ENCODE peak calls at places on chromosomes 12 and 14, in ten cellular contexts. M is CD8-positive, alpha-beta T cell; P is IMR-90; F is breast epithelium; U is hepatocyte; K is naive thymus-derived CD4-positive, alpha-beta T cell; E is ascending aorta; H is esophagus squamous epithelium; L is uterus; T is suprapubic skin. D is an unnamed sample. For H3K36me3, the result is how much of the 10 kb centered on the place peaks cover.

GRCh38 chr14:55721353-55721752 is 141.3 kb downstream of the KTN1 start:
- DNase-seq in P (peak), F (no peak), U (no peak), T (no peak), M (no peak), H (no peak), K (no peak), E (no peak), L (no peak), D (no peak)

GRCh38 chr14:22994762-22995275 is 12.5 kb upstream of the AJUBA start:
- DNase-seq in K (no peak), M (peak), F (peak), E (no peak), U (peak), P (peak), L (no peak), T (no peak), H (no peak), D (no peak)

GRCh38 chr12:115922952-115923564 is 354.4 kb downstream of the MED13L start:
- DNase-seq in T (no peak), K (no peak), U (no peak), P (no peak), F (no peak), H (no peak), E (peak), M (no peak), L (no peak), D (peak)

GRCh38 chr12:111692575-111693210 is 6.8 kb downstream of the ACAD10 start:
- DNase-seq in P (peak), L (no peak), H (no peak), E (no peak), T (no peak), M (no peak), U (no peak), F (no peak), K (no peak), D (no peak)

GRCh38 chr14:60622920-60623263 is 26.4 kb downstream of the SIX1 start:
- DNase-seq in T (no peak), P (peak), H (no peak), E (no peak), F (no peak), M (no peak), U (no peak), L (no peak), K (no peak), D (no peak)

GRCh38 chr12:31465002-31465401 is 125.9 kb downstream of the DENND5B start:
- DNase-seq in U (no peak), K (no peak), P (no peak), M (no peak), T (no peak), E (no peak), H (no peak), F (no peak), L (no peak), D (no peak)

GRCh38 chr12:1644523-1645438 is 15.8 kb downstream of the WNT5B start:
- DNase-seq in L (peak), K (no peak), E (peak), P (peak), U (peak), F (no peak), H (no peak), M (no peak), T (no peak), D (no peak)

GRCh38 chr12:50248883-50249282 is 34.4 kb downstream of the LIMA1 start:
- DNase-seq in M (no peak), P (no peak), F (no peak), L (no peak), K (no peak), E (peak), T (no peak), U (no peak), H (no peak), D (no peak)

GRCh38 chr14:66395300-66395699 is 90.9 kb upstream of the CCDC196 start:
- DNase-seq in U (no peak), T (no peak), K (peak), E (no peak), P (no peak), H (no peak), L (no peak), M (no peak), F (no peak), D (no peak)

GRCh38 chr12:57772429-57773322 is at the start of gene EEF1AKMT3:
- DNase-seq in L (peak), H (no peak), P (peak), M (no peak), F (peak), K (no peak), T (peak), U (peak), E (peak), D (no peak)

GRCh38 chr14:37197421-37198272 is at the start of gene MIPOL1:
- DNase-seq in P (peak), E (peak), K (peak), H (no peak), T (peak), M (no peak), L (peak), U (peak), F (peak), D (peak)

GRCh38 chr14:68417007-68417659 is 375.7 kb downstream of the ZFP36L1 start:
- DNase-seq in F (no peak), M (no peak), L (no peak), P (no peak), K (no peak), T (no peak), U (no peak), E (no peak), H (no peak), D (no peak)

GRCh38 chr12:71865166-71865713 is 25.7 kb downstream of the TBC1D15 start:
- DNase-seq in T (no peak), L (no peak), P (peak), U (no peak), M (no peak), H (no peak), F (no peak), E (no peak), K (no peak), D (no peak)

GRCh38 chr14:77641534-77642341 is 25.3 kb upstream of the SPTLC2 start:
- DNase-seq in L (peak), K (peak), E (peak), T (peak), H (no peak), P (peak), U (no peak), M (peak), F (peak), D (no peak)

GRCh38 chr12:48165089-48166031 is 8.0 kb upstream of the ASB8 start:
- DNase-seq in F (no peak), K (no peak), H (no peak), L (no peak), M (peak), U (peak), T (no peak), E (no peak), P (peak), D (no peak)

GRCh38 chr14:49975286-49975685 is 82.4 kb downstream of the ARF6 start:
- DNase-seq in P (peak), K (no peak), L (no peak), M (no peak), E (no peak), F (no peak), U (peak), H (no peak), T (no peak), D (no peak)

GRCh38 chr12:56157201-56158028 is 744 bp upstream of the MYL6 start:
- DNase-seq in M (peak), L (peak), U (peak), P (peak), F (peak), K (peak), H (no peak), T (peak), E (peak), D (peak)

GRCh38 chr14:39492267-39492666 is 60.0 kb upstream of the FBXO33 start:
- DNase-seq in E (no peak), L (no peak), F (no peak), M (no peak), K (no peak), T (no peak), U (no peak), H (no peak), P (peak), D (no peak)

GRCh38 chr12:117111386-117112267 is 12.4 kb upstream of the TESC start:
- DNase-seq in T (no peak), U (no peak), H (no peak), F (no peak), K (no peak), L (no peak), M (no peak), P (no peak), E (no peak), D (no peak)

GRCh38 chr12:114671664-114672476 is 12.1 kb downstream of the TBX3 start:
- DNase-seq in U (peak), L (peak), E (no peak), H (no peak), P (peak), T (no peak), K (no peak), M (no peak), F (peak), D (no peak)

GRCh38 chr12:54980341-54980740 is 4.2 kb downstream of the TESPA1 start:
- DNase-seq in F (no peak), U (no peak), E (no peak), H (no peak), T (no peak), P (no peak), K (peak), L (no peak), M (peak), D (no peak)

GRCh38 chr12:105741786-105742566 is 396.8 kb downstream of the NUAK1 start:
- DNase-seq in E (peak), M (no peak), T (no peak), K (no peak), U (peak), L (no peak), H (no peak), P (peak), F (no peak), D (no peak)

GRCh38 chr12:38664661-38665269 is 240.6 kb downstream of the CPNE8 start:
- DNase-seq in M (no peak), K (no peak), H (no peak), T (no peak), E (no peak), P (no peak), U (peak), F (no peak), L (no peak), D (no peak)

GRCh38 chr14:83047436-83047835 is 1513.8 kb upstream of the SEL1L start:
- DNase-seq in E (no peak), K (no peak), H (no peak), P (no peak), U (no peak), T (no peak), M (no peak), L (no peak), F (no peak), D (no peak)

GRCh38 chr12:53205747-53206146 is 1.3 kb downstream of the ITGB7 start:
- DNase-seq in E (no peak), H (no peak), L (no peak), K (peak), F (no peak), P (peak), T (peak), M (peak), U (no peak), D (no peak)

GRCh38 chr12:9319842-9320173 is 111.6 kb upstream of the PZP start:
- DNase-seq in M (no peak), E (no peak), F (no peak), L (no peak), T (no peak), K (no peak), H (no peak), U (no peak), P (no peak), D (no peak)

GRCh38 chr14:26204954-26205479 is 392.8 kb downstream of the NOVA1 start:
- DNase-seq in F (no peak), U (peak), E (no peak), K (no peak), H (no peak), T (peak), M (no peak), P (no peak), L (peak), D (no peak)

GRCh38 chr12:130675791-130676190 is 40.3 kb downstream of the RIMBP2 start:
- DNase-seq in T (no peak), U (no peak), K (no peak), P (no peak), L (no peak), F (no peak), M (no peak), E (no peak), H (no peak), D (no peak)

GRCh38 chr12:66837311-66837627 is 158.4 kb upstream of the GRIP1 start:
- DNase-seq in P (no peak), F (no peak), L (no peak), T (no peak), H (no peak), E (no peak), U (no peak), K (no peak), M (no peak), D (no peak)

GRCh38 chr12:54593716-54594115 is 5.3 kb upstream of the PPP1R1A start:
- DNase-seq in T (no peak), L (no peak), U (no peak), K (no peak), P (no peak), E (no peak), F (no peak), M (no peak), H (no peak), D (no peak)

GRCh38 chr14:76926521-76927251 is 100.5 kb downstream of the LRRC74A start:
- DNase-seq in K (peak), M (peak), F (no peak), T (no peak), H (no peak), L (peak), E (peak), U (peak), P (peak), D (no peak)

GRCh38 chr12:2023365-2023764 is 19.1 kb upstream of the DCP1B start:
- DNase-seq in M (no peak), T (no peak), F (no peak), U (peak), L (no peak), K (no peak), P (no peak), E (no peak), H (no peak), D (no peak)

GRCh38 chr12:82057770-82058169 is 298.6 kb upstream of the PPFIA2 start:
- DNase-seq in H (no peak), L (no peak), E (no peak), K (no peak), P (no peak), T (no peak), F (no peak), U (no peak), M (no peak), D (no peak)

DNA sequence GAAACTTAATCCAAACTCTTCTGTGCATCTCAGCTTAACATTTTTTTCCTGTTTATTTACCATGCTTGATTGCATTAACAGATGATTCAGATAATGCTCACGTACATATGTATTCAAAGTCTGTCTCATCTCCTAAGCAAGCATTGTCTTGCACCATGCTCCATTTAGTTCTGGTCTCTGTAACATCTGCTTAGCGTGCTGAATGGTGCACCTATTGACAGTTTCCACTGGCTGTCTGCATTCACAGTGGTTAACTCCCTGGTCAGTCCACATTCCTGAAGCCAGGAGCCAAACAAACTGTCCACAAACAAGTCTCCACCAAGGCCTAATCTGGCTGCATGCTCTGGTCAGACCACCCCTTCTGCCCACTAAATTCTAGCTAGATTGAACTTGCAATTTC is 83.9 kb downstream of the KNTC1 start:
- DNase-seq in H (no peak), F (no peak), M (no peak), U (no peak), L (no peak), T (no peak), P (peak), K (no peak), E (no peak), D (no peak)
- H3K36me3 ChIP-seq in H (half or more), F (under half), M (under half), U (under half), L (under half), T (under half), P (under half), K (under half), E (under half), D (half or more)

GRCh38 chr12:120639771-120640721 is at the start of gene CABP1:
- DNase-seq in H (no peak), P (no peak), F (no peak), E (no peak), T (no peak), L (no peak), K (peak), U (peak), M (peak), D (no peak)

GRCh38 chr12:120642806-120643205 is 2.4 kb downstream of the CABP1 start:
- DNase-seq in U (no peak), F (no peak), H (no peak), E (no peak), L (no peak), T (no peak), P (peak), K (no peak), M (no peak), D (no peak)

GRCh38 chr12:120643574-120643973 is 3.1 kb downstream of the CABP1 start:
- DNase-seq in E (no peak), K (no peak), U (no peak), H (no peak), M (no peak), T (no peak), L (no peak), P (no peak), F (no peak), D (no peak)

GRCh38 chr12:120640840-120641833 is 711 bp downstream of the CABP1 start:
- DNase-seq in H (no peak), F (no peak), T (no peak), U (peak), M (peak), E (no peak), K (peak), L (peak), P (peak), D (no peak)

DNA sequence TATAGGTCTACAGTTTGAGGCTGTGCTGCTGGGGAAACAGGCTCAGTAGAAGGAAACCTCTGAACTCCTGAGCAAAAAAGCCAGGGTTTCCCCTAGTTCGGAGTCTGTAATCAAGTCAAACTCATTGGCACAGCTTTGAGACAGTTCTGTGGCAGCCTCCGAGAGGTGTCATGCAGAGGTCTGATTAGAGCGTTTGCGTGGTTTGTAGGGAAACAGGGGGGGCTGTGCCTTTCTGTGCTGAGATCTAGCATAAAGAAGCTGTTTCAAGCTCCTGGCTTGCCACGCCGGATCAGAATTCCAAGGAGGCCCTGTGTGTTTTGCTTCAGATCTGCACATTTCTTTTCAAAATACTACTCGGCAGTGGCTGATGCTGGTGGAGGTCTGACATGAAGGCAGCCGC is 1.7 kb downstream of the CABP1 start:
- DNase-seq in K (no peak), F (no peak), H (no peak), L (no peak), E (no peak), M (no peak), T (no peak), P (no peak), U (no peak), D (no peak)
- H3K27ac ChIP-seq in K (no peak), F (no peak), H (no peak), L (no peak), E (no peak), M (no peak), T (no peak), P (no peak), U (no peak), D (no peak)

GRCh38 chr14:90281261-90281660 is 24.9 kb downstream of the PSMC1 start:
- DNase-seq in T (no peak), F (no peak), M (no peak), U (no peak), E (no peak), K (no peak), H (no peak), P (peak), L (no peak), D (no peak)
- H3K36me3 ChIP-seq in T (half or more), F (under half), M (under half), U (under half), E (half or more), K (under half), H (half or more), P (under half), L (under half), D (under half)

DNA sequence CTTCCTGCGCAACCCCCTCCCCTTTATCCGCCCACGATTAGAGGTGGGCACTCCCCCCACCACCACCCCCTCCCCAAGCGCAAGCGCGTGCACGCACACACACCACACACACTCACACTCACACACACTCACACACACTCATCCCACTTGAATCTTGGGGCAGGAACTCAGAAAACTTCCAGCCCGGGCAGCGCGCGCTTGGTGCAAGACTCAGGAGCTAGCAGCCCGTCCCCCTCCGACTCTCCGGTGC is at the start of gene HMGA2:
- DNase-seq in P (peak), E (peak), T (peak), L (peak), K (no peak), H (no peak), U (peak), F (no peak), M (no peak), D (no peak)
- H3K27ac ChIP-seq in P (peak), E (no peak), T (no peak), L (no peak), K (no peak), H (no peak), U (peak), F (no peak), M (no peak), D (peak)

DNA sequence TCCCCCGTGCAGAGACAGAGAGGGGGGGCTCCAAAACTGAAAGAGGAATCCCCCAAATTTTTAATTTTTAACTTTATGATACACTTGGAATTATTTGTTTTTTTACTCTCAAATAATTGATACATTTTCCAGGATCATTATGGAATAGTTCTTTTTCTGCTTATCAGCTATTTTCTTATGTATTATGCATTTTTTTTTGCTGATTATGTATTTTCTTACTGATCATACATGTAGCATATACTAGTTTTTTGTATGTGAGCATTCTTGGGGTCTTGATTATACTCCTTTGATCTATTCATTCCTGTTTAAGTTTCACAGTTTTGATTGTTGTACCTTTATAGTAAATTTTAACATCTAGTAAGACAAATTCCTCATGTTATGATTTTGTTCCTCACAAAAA is 55.5 kb upstream of the LDHB start:
- DNase-seq in K (no peak), L (no peak), P (no peak), F (no peak), U (no peak), E (no peak), H (no peak), M (no peak), T (no peak), D (no peak)
- H3K36me3 ChIP-seq in K (under half), L (under half), P (under half), F (under half), U (under half), E (under half), H (under half), M (under half), T (under half), D (under half)

GRCh38 chr14:48672506-48672905 is 913.7 kb downstream of the RPS29 start:
- DNase-seq in L (no peak), T (no peak), M (no peak), U (no peak), E (no peak), K (no peak), H (no peak), F (no peak), P (no peak), D (no peak)
- H3K27ac ChIP-seq in L (no peak), T (no peak), M (no peak), U (no peak), E (no peak), K (no peak), H (no peak), F (no peak), P (no peak), D (no peak)

GRCh38 chr12:113271466-113271852 is 50.2 kb downstream of the TPCN1 start:
- DNase-seq in E (no peak), U (no peak), M (no peak), H (no peak), T (no peak), P (no peak), F (no peak), L (no peak), K (no peak), D (no peak)

GRCh38 chr12:113268621-113269020 is 47.4 kb downstream of the TPCN1 start:
- DNase-seq in L (no peak), H (no peak), K (no peak), E (no peak), M (no peak), P (no peak), T (no peak), U (no peak), F (no peak), D (no peak)

GRCh38 chr12:113269257-113269943 is 48.1 kb downstream of the TPCN1 start:
- DNase-seq in H (no peak), T (no peak), K (no peak), F (no peak), U (no peak), L (no peak), E (no peak), M (no peak), P (no peak), D (no peak)

GRCh38 chr12:113271853-113272561 is 50.7 kb downstream of the TPCN1 start:
- DNase-seq in E (peak), L (peak), K (peak), H (no peak), F (peak), U (peak), T (peak), P (peak), M (no peak), D (no peak)

GRCh38 chr12:113270709-113271009 is 49.4 kb downstream of the TPCN1 start:
- DNase-seq in F (no peak), H (no peak), E (no peak), U (no peak), T (no peak), L (no peak), M (no peak), K (no peak), P (no peak), D (no peak)
- H3K36me3 ChIP-seq in F (under half), H (half or more), E (half or more), U (under half), T (half or more), L (under half), M (under half), K (under half), P (under half), D (under half)

GRCh38 chr12:52046859-52047258 is 4.4 kb upstream of the NR4A1 start:
- DNase-seq in T (no peak), E (no peak), P (no peak), K (no peak), L (no peak), F (no peak), U (no peak), H (no peak), M (no peak), D (no peak)
- H3K27ac ChIP-seq in T (no peak), E (no peak), P (no peak), K (no peak), L (peak), F (no peak), U (no peak), H (peak), M (no peak), D (no peak)

D was measured in SK-N-MC.